ENCODE peak calls at places on chromosomes 16 and 17, in four cellular contexts. J is lung, U is breast epithelium, Z is neural progenitor cell. C is an unnamed sample.

GRCh38 chr16:14050297-14051027 is 20.7 kb upstream of the MRTFB start:
- DNase-seq in J (no peak), U (no peak), Z (peak; percentile 51), C (no peak)

GRCh38 chr17:29866746-29867404 is 63.2 kb downstream of the SSH2 start:
- DNase-seq in J (no peak), U (no peak), Z (no peak), C (no peak)

GRCh38 chr16:74492976-74493375 is 71.7 kb upstream of the CLEC18B start:
- DNase-seq in J (no peak), U (no peak), Z (no peak), C (no peak)

GRCh38 chr16:70695351-70696070 is 9.7 kb upstream of the MTSS2 start:
- DNase-seq in J (peak; percentile 62), U (no peak), Z (peak; percentile 40), C (peak; percentile 49)

GRCh38 chr16:86363836-86364618 is 146.3 kb upstream of the FOXF1 start:
- DNase-seq in J (no peak), U (no peak), Z (no peak), C (no peak)

GRCh38 chr16:48963901-48964615 is 317.6 kb downstream of the CBLN1 start:
- DNase-seq in J (no peak), U (no peak), Z (no peak), C (peak; percentile 87)

GRCh38 chr17:74531231-74531761 is at the start of gene CD300LB:
- DNase-seq in J (no peak), U (peak; percentile 39), Z (no peak), C (no peak)

GRCh38 chr17:58229881-58230280 is 8.5 kb upstream of the LPO start:
- DNase-seq in J (no peak), U (no peak), Z (no peak), C (no peak)

GRCh38 chr16:31042866-31043265 is 9.5 kb downstream of the STX4 start:
- DNase-seq in J (no peak), U (no peak), Z (no peak), C (no peak)
- H3K4me3 ChIP-seq in J (no peak overlapping the region), U (no peak overlapping the region), Z (no peak overlapping the region), C (no peak overlapping the region)

GRCh38 chr17:79927688-79928501 is 88.7 kb upstream of the CBX4 start:
- DNase-seq in J (no peak), U (no peak), Z (no peak), C (no peak)

GRCh38 chr17:79930077-79930785 is 91.0 kb upstream of the CBX4 start:
- DNase-seq in J (no peak), U (no peak), Z (peak; percentile 88), C (no peak)

GRCh38 chr17:79930786-79931516 is 91.7 kb upstream of the CBX4 start:
- DNase-seq in J (no peak), U (no peak), Z (peak; percentile 46), C (no peak)

GRCh38 chr17:79928502-79929256 is 89.4 kb upstream of the CBX4 start:
- DNase-seq in J (no peak), U (no peak), Z (no peak), C (no peak)

DNA sequence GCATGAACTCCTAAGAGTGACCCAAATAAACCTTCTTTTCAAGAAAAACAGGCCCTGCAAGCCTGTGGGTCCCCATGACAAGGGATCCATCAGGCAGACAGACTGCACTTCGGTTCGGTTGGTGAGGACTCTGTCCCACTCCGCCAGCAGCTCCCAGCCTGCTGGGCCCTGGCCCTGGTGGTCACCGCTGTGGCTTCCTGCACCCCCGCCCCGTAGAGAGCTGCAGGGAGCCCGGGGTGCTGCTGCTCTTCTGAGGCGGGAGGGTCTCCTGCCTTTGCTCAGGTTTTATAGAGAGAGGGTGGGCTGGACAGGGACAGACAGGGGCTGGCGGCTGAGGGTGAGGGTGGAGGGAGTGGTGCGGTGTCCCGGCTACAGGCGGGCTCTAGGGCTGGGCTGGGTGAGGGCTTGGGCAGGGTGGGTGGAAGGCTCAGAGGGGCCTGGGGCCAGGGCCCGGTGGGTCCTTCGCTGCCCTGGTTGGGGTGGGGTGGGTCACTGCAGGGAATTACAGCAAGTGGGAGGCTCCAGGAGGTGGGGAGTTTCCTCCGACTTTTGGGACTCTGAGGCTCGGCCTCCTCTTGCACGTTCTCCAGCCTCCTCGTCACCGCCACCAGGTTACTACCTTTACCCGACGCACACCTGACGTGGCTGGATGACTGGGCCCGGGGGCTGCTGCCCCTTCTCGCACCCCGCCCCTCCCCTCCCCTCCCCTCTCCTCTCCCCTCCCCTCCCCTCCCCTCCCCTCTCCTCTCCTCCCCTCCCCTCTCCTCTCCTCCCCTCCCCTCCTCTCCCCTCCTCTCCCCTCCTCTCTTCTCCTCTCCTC is 90.2 kb upstream of the CBX4 start:
- DNase-seq in J (no peak), U (no peak), Z (peak; percentile 43), C (no peak)
- H3K4me3 ChIP-seq in J (no peak overlapping the region), U (peak overlapping the region; percentile 61), Z (peak overlapping the region; percentile 68), C (no peak overlapping the region)

GRCh38 chr17:66307257-66307656 is 4.8 kb downstream of the PRKCA start:
- DNase-seq in J (no peak), U (no peak), Z (no peak), C (no peak)

GRCh38 chr17:66309793-66310192 is 7.4 kb downstream of the PRKCA start:
- DNase-seq in J (no peak), U (no peak), Z (no peak), C (no peak)

GRCh38 chr17:66308856-66309255 is 6.4 kb downstream of the PRKCA start:
- DNase-seq in J (no peak), U (no peak), Z (no peak), C (no peak)

GRCh38 chr17:66304304-66305174 is 2.1 kb downstream of the PRKCA start:
- DNase-seq in J (no peak), U (no peak), Z (peak; percentile 64), C (no peak)

DNA sequence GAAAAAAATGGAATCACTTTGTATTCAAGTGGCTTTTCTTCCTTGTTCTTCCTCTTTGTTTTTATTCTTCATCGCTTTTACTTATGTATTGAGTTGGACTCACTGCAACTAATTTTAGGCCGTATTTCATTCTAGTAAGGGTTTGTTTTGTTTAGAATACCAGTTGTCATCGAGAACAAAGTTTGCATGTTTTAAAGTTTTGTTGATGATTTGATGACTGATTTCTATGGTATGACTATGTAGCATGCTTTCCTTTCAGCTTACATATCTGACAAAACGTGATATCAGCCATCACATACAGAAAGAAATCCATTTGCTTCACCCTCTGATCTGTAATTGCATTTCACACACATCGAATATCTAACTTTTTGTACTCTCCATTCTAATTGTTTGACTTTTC is 4.0 kb downstream of the PRKCA start:
- DNase-seq in J (no peak), U (no peak), Z (no peak), C (peak; percentile 60)
- H3K4me3 ChIP-seq in J (no peak overlapping the region), U (peak overlapping the region; percentile 2), Z (no peak overlapping the region), C (no peak overlapping the region)

DNA sequence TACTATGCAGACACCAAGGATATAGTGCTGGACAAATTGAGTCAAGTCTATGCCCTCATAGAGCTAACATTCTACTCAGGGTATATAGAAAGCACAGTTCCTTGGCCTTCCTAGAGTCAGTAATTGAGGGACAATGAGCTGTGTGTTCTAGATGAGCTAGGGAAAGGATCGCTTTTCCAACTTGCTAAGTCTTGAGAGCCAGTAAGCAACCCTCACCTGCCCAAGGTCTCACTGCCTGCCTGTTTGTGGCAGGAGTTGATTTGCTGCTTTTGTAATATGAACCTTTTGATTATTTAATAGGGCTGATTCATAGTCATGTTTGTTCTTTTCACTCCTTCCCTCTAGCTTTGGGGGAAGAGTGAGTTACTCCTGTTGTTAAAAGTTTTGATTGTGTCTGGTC is 6.5 kb downstream of the DDX42 start:
- DNase-seq in J (no peak), U (no peak), Z (no peak), C (no peak)
- H3K4me3 ChIP-seq in J (no peak overlapping the region), U (no peak overlapping the region), Z (no peak overlapping the region), C (no peak overlapping the region)

GRCh38 chr16:68997564-68997963 is 107.9 kb upstream of the HAS3 start:
- DNase-seq in J (no peak), U (no peak), Z (no peak), C (no peak)

GRCh38 chr16:68994324-68994723 is 111.1 kb upstream of the HAS3 start:
- DNase-seq in J (no peak), U (no peak), Z (no peak), C (no peak)

GRCh38 chr16:68993421-68993820 is 112.0 kb upstream of the HAS3 start:
- DNase-seq in J (no peak), U (no peak), Z (no peak), C (no peak)

GRCh38 chr16:68993885-68994284 is 111.6 kb upstream of the HAS3 start:
- DNase-seq in J (no peak), U (no peak), Z (no peak), C (peak; percentile 84)

DNA sequence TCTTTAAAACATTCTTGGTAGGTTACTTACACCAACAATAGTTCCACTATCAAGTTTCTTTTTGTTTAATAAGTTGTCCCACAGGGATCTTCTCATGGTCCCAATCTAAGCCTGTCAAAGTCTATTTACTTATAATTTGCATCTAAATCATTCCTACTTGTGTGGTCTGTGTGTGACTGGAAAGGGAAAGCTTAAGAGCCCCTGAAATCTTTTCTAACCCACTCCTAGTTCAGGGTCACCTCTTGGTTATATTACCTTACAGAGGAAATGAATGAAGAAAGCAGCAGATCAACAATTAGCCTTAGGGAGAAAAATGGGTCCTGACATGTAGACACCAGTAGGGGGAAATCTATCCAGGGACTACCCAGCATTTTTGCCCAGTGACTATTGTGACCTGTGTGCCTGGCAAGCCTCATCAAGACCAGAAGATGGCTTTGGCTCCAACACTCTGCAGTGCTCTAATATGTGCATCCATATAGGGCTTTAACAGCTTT is 110.4 kb upstream of the HAS3 start:
- DNase-seq in J (no peak), U (no peak), Z (peak; percentile 59), C (peak; percentile 40)
- H3K4me3 ChIP-seq in J (no peak overlapping the region), U (no peak overlapping the region), Z (no peak overlapping the region), C (no peak overlapping the region)

DNA sequence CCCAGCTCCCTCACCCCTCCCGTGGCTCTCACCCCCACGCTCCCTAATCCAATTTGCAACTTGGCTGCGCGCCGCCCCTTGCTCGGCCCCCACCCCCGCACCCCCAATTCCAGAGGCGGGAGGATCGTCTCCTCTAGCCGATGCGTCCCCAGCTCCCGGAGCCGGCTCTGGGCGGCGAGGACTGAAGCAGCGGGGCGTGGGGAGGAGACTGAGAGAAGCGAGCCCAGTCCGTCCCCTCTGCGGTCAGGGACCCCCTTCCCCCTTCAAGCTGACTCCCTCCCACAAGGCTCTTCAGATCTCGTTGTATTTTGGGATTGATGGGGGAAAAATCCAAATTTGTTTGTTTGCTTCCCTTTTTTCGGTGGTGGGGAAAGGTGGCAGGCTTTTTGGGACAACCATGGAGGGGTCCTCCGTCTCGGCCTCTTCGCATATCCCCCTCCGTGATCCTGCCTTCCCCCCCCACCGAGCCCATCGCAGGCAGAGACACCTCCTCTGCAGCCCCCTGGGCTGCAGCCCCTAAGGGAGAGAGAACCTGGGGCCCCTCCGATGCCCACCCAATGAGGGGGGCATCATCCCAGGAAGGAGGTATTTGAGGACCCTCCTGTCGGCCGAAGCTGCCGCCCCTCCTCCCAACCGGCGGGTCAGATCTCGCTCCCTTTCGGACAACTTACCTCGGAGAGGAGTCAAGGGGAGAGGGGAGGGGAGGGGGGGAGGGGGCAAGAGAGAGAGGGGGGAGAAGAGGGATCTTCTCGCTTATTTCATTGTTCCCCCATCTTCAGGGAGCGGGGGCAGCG is 466 bp downstream of the NEUROD2 start:
- DNase-seq in J (no peak), U (no peak), Z (peak; percentile 72), C (no peak)
- H3K4me3 ChIP-seq in J (no peak overlapping the region), U (peak overlapping the region; percentile 56), Z (peak overlapping the region; percentile 41), C (no peak overlapping the region)

DNA sequence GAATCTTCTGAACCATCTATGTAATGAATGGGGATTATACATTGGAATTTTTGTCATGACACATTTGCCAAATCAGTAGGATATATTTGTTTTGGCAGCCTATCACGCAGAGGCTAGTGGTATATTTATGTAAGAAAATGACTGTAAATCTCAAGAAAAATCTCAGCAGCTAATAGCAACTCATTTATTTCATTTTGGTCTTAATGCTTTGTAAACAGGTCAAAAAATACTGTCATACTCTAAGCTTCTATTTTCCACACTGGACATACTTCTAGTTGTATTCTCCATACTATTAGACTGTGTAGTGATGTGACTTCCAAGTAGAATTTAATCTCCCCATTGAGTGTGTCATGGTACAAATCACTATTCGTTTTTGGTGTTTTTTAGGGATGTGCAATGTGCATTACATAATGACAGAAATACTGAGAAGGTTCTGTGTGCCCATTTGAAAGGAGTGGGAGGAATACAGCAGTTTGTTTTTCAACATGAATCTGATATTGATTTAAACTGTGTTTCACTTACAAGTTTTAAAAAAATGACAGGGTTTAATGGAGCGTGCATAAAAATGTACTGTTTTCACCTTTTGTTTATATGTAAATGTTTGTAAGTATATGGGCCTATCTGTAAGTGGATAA is 29.1 kb downstream of the CLUH start:
- DNase-seq in J (no peak), U (no peak), Z (no peak), C (no peak)
- H3K4me3 ChIP-seq in J (no peak overlapping the region), U (no peak overlapping the region), Z (no peak overlapping the region), C (no peak overlapping the region)

C was measured in AG10803.